ENCODE peak calls at places on chromosomes 2 and 18, in six cellular contexts. K, O, F, Q, D and V are unnamed samples.

GRCh38 chr2:72815655-72816268 is 10.1 kb downstream of the EXOC6B start:
- DNase-seq in O (no peak), K (peak), D (no peak), Q (no peak), F (no peak), V (no peak)

GRCh38 chr2:121502781-121503180 is 27.9 kb upstream of the RNU4ATAC start:
- DNase-seq in F (no peak), D (no peak), Q (no peak), K (peak), O (no peak), V (no peak)

GRCh38 chr2:72757177-72757775 is 68.6 kb downstream of the EXOC6B start:
- DNase-seq in F (no peak), Q (no peak), D (peak), K (no peak), O (no peak), V (no peak)

GRCh38 chr2:82023710-82024109 is 1719.2 kb upstream of the LRRTM1 start:
- DNase-seq in F (no peak), O (no peak), K (no peak), Q (no peak), D (no peak), V (no peak)

GRCh38 chr2:138274421-138275291 is 226.9 kb upstream of the SPOPL start:
- DNase-seq in Q (peak), F (no peak), O (no peak), K (no peak), D (no peak), V (no peak)

GRCh38 chr2:49940616-49941015 is 786.3 kb upstream of the FSHR start:
- DNase-seq in Q (no peak), K (no peak), O (no peak), F (no peak), D (no peak), V (no peak)

GRCh38 chr2:230871361-230872150 is 6.8 kb downstream of the ITM2C start:
- DNase-seq in K (no peak), Q (no peak), D (peak), O (no peak), F (no peak), V (no peak)

GRCh38 chr2:229378386-229378785 is 107.3 kb upstream of the PID1 start:
- DNase-seq in D (no peak), Q (no peak), F (no peak), K (no peak), O (no peak), V (no peak)

GRCh38 chr18:57434536-57435494 is at the start of gene ONECUT2:
- DNase-seq in F (peak), Q (peak), K (peak), D (peak), O (peak), V (peak)

GRCh38 chr2:21772624-21773023 is 648.9 kb downstream of the TDRD15 start:
- DNase-seq in F (no peak), Q (no peak), K (peak), O (no peak), D (no peak), V (no peak)

GRCh38 chr2:17388790-17389189 is 129.4 kb downstream of the RAD51AP2 start:
- DNase-seq in F (no peak), D (no peak), K (peak), O (no peak), Q (no peak), V (no peak)

GRCh38 chr2:45860136-45861106 is 208.9 kb downstream of the PRKCE start:
- DNase-seq in O (peak), K (peak), Q (no peak), F (peak), D (peak), V (peak)

GRCh38 chr2:108447947-108448677 is 894 bp upstream of the GCC2 start:
- DNase-seq in Q (no peak), D (peak), F (peak), O (no peak), K (no peak), V (no peak)

GRCh38 chr18:55425698-55426097 is 162.3 kb downstream of the TCF4 start:
- DNase-seq in O (no peak), K (no peak), Q (no peak), F (no peak), D (no peak), V (no peak)

GRCh38 chr18:65746936-65747335 is 3.9 kb upstream of the CDH7 start:
- DNase-seq in Q (no peak), D (no peak), K (no peak), F (no peak), O (no peak), V (no peak)

GRCh38 chr2:60961457-60961856 is 56.1 kb upstream of the PEX13 start:
- DNase-seq in D (no peak), Q (no peak), F (no peak), K (peak), O (no peak), V (no peak)

GRCh38 chr18:68275616-68276015 is 439.3 kb downstream of the TMX3 start:
- DNase-seq in Q (no peak), O (no peak), F (no peak), D (no peak), K (peak), V (no peak)

GRCh38 chr18:35703043-35703688 is 121.6 kb downstream of the GALNT1 start:
- DNase-seq in Q (no peak), F (no peak), D (no peak), O (no peak), K (peak), V (no peak)

GRCh38 chr2:34734042-34734441 is 1134.9 kb upstream of the FAM98A start:
- DNase-seq in D (no peak), K (no peak), F (no peak), O (no peak), Q (no peak), V (no peak)

GRCh38 chr2:34734662-34735061 is 1135.6 kb upstream of the FAM98A start:
- DNase-seq in O (no peak), Q (no peak), D (no peak), K (no peak), F (no peak), V (no peak)

GRCh38 chr2:34729845-34730244 is 1130.7 kb upstream of the FAM98A start:
- DNase-seq in F (no peak), D (no peak), Q (no peak), O (no peak), K (no peak), V (no peak)

GRCh38 chr2:34736482-34736881 is 1137.4 kb upstream of the FAM98A start:
- DNase-seq in D (no peak), Q (no peak), O (no peak), F (no peak), K (no peak), V (no peak)

GRCh38 chr2:34731274-34731673 is 1132.2 kb upstream of the FAM98A start:
- DNase-seq in F (no peak), O (no peak), K (no peak), Q (no peak), D (no peak), V (no peak)
- TF ChIP-seq CTCF in F (no peak), O (no peak), K (no peak), Q (no peak), D (no peak), V (no peak)

DNA sequence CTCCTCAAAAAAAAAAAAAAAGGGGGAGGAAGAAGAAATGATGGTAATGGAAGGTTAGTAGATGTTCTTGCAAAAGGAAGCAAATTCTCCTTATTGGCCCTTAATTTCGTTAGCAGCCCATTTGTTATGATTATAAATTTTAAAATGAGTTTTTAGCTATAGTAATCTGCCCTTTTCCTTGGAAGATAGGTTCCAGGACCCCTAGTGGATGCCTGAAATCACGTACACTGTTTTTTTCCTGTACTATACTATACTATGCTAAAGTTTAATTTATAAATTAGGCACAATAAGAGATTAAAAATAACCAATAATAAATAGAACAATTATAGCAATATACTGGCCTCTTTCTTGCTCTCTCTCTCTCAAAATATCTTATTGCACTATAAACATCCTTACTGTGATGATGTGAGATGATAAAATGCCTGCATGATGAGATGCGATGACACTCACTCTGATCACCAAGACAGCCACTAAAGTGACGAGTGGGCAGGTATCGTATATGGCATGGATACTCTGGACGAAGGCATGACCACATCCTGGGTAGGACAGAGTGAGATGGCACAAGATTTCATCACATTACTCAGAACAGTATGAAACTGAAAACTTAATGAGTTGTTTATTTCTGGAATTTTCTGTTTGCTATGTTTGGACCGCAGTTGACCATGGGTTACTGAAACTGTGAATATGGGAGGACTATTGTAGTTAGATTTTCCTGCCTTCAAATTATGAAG is 87.2 kb downstream of the KCTD18 start:
- DNase-seq in F (no peak), Q (no peak), K (no peak), O (no peak), D (no peak), V (no peak)
- TF ChIP-seq CTCF in F (no peak), Q (peak), K (peak), O (no peak), D (no peak), V (peak)

GRCh38 chr2:56666758-56667157 is 483.0 kb downstream of the CCDC85A start:
- DNase-seq in Q (no peak), K (no peak), D (no peak), F (no peak), O (no peak), V (no peak)

GRCh38 chr2:56676966-56677365 is 493.2 kb downstream of the CCDC85A start:
- DNase-seq in D (no peak), O (no peak), K (no peak), Q (no peak), F (no peak), V (no peak)

DNA sequence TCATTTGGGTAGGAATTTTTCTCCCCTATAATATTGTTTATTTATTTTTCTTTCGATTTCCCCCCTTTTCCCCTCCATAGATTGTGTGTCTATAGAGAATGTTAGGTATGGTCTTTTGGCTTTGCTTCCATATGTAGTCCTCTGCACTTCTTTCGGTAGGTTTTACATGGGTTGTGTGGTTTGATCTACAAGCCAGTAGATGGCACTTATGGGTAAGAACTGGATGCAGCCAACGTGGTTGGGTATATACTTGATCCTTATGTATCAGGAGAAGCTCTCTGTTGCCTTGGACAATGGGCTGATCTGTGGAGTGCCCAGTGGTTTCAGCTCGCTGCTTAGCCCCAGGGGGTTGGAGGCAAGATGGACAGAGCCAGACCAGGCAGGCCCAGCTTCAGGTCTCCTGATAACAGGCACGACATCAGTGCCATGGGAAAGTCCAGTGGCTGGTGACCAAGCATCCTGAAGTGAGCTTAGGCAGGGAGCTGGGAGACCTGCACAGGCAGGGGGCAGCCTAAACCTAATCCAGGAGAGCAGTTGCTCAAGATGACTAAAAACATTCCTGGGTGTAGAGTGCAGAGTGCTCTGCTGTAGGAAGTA is 488.3 kb downstream of the CCDC85A start:
- DNase-seq in F (no peak), Q (no peak), D (no peak), K (no peak), O (no peak), V (no peak)
- TF ChIP-seq CTCF in F (no peak), Q (no peak), D (no peak), K (no peak), O (no peak), V (no peak)

DNA sequence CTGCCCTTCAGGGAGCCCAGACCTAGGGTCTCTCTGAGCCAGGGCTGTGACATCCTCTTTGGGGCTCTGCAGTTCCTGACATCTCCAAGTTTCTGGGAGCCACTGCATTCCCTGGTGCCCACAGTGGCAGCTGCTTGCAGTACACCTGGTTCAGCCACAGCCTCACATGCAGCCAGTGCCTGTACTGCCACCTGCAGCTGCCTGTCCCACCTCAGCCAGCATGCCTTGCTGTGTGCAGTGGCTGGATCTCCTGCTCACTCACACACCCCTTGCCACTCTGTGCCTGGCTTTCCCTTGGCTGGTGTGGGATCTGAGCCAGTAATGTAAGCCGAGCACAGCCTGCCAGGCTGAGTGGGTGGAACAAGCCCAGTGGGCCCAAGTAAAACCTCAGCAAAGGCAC is 1288.7 kb downstream of the CNTNAP5 start:
- DNase-seq in O (no peak), K (no peak), D (no peak), Q (no peak), F (no peak), V (no peak)
- TF ChIP-seq CTCF in O (no peak), K (no peak), D (no peak), Q (no peak), F (no peak), V (no peak)

DNA sequence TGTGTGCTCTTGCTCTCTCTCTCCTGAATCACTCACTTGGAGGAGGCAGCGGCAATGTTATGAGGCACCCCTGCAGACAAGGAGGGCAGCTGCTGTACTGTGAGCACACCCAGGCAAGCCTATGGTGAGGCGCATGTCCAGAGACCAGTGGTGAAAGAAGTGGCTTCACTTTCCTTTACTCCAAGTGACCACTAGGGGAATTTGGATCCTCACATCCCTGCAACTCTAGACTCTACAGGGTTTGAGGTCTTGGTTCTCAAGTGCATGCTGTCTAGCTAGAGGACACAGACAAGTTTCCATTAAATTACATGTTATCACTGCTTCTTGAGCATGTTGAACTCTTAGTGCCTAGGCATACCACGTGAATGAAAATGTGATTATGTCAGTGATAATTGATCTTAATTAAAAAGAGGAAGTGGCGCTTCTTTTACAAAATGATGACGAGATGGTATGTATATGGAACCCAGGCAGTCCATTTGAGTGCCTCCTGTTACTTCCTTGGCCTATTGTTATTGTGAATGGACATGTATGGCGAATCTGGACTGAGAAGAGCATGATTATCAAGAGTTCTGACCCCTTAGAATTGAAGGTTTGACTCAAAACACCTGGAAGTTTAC is 181.0 kb upstream of the CDH2 start:
- DNase-seq in Q (peak), F (no peak), D (no peak), O (no peak), K (no peak), V (no peak)
- TF ChIP-seq CTCF in Q (peak), F (no peak), D (no peak), O (no peak), K (peak), V (peak)

DNA sequence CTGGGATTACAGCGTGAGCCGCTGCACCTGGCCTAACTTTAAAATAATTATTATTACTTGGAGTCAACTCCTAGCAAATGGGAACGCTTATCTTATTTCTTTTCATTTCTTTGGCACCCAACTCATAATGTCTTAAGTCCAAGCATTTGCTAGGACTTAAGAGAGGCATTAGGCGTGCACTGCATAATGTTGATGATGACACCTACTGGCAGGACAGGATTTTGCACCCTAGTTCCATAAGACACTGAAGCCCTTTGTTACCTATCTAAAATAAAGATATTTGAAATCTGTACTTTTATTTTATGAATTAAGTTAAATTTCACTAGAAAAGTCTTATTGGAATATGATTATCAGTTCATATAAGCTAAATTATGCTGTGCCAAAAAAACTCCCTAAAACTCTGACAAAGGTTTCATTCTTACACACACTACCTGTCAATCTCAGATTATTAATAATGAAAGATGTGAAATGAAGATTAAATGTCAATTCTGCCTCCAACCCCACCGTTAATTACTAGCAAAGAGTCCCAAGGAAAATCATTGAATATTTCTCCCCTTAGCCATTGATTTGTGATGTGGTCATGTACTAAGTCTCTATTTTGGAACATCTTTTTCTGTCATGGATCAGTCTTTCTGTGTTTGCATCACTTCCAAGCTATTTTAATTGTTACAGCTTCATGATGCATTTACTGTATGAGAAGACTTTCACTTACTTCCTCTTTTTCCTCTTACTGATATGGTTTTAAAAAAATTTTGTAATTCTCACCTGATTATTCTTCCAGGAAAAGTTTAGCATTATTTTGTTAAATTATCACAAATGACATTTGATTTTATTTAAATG is 12.7 kb upstream of the CDH2 start:
- DNase-seq in Q (peak), F (no peak), O (no peak), D (peak), K (peak), V (peak)
- TF ChIP-seq CTCF in Q (peak), F (no peak), O (no peak), D (peak), K (peak), V (peak)